ENCODE peak calls at places on chromosome 5, in five cellular contexts. K is A549; S is left ventricle myocardium inferior; Y is mammary epithelial cell; U is CD4-positive, alpha-beta memory T cell. H is an unnamed sample.

GRCh38 chr5:172455087-172455381 is 709 bp upstream of the SH3PXD2B start:
- DNase-seq in K (no peak), U (no peak), Y (no peak), S (no peak), H (no peak)

GRCh38 chr5:78530342-78531096 is 118.1 kb downstream of the LHFPL2 start:
- DNase-seq in K (peak; percentile 75), Y (peak; percentile 96), U (no peak), S (no peak), H (no peak)

GRCh38 chr5:149053027-149053705 is 9.7 kb downstream of the SH3TC2 start:
- DNase-seq in Y (peak; percentile 65), S (no peak), K (no peak), U (no peak), H (no peak)

GRCh38 chr5:111857633-111858032 is 100.6 kb upstream of the NREP start:
- DNase-seq in K (no peak), S (no peak), Y (no peak), U (no peak), H (no peak)

GRCh38 chr5:171494452-171495121 is 75.1 kb downstream of the FGF18 start:
- DNase-seq in Y (no peak), S (peak; percentile 78), U (no peak), K (peak; percentile 17), H (peak; percentile 95)

GRCh38 chr5:154287136-154287535 is 96.6 kb downstream of the GALNT10 start:
- DNase-seq in Y (no peak), S (no peak), U (no peak), K (peak; percentile 88), H (peak; percentile 56)

GRCh38 chr5:175750476-175751080 is 92.7 kb downstream of the HRH2 start:
- DNase-seq in Y (no peak), S (no peak), U (no peak), K (no peak), H (no peak)

GRCh38 chr5:10702911-10703491 is 58.0 kb downstream of the DAP start:
- DNase-seq in Y (peak; percentile 58), S (no peak), U (no peak), K (no peak), H (no peak)

GRCh38 chr5:78367318-78367991 is 7.0 kb downstream of the SCAMP1 start:
- DNase-seq in S (no peak), K (peak; percentile 13), Y (no peak), U (no peak), H (no peak)

GRCh38 chr5:180222056-180222455 is 13.0 kb upstream of the RASGEF1C start:
- DNase-seq in K (no peak), U (no peak), S (no peak), Y (no peak), H (no peak)

GRCh38 chr5:159768243-159768642 is 148.0 kb upstream of the ADRA1B start:
- DNase-seq in U (no peak), K (no peak), S (no peak), Y (no peak), H (no peak)

GRCh38 chr5:87944553-87945320 is 323.9 kb downstream of the TMEM161B start:
- DNase-seq in S (peak; percentile 34), U (no peak), Y (no peak), K (no peak), H (peak; percentile 61)

GRCh38 chr5:10338996-10339903 is 14.2 kb upstream of the MARCHF6 start:
- DNase-seq in Y (no peak), K (no peak), U (no peak), S (no peak), H (no peak)

GRCh38 chr5:154356256-154356655 is 89.5 kb upstream of the SAP30L start:
- DNase-seq in S (no peak), Y (peak; percentile 32), U (no peak), K (peak; percentile 23), H (no peak)

GRCh38 chr5:54222336-54222735 is 88.0 kb downstream of the ARL15 start:
- DNase-seq in K (peak; percentile 4), Y (no peak), U (no peak), S (no peak), H (no peak)

GRCh38 chr5:77568555-77568954 is 70.0 kb downstream of the OTP start:
- DNase-seq in U (no peak), Y (no peak), K (no peak), S (no peak), H (no peak)

GRCh38 chr5:32473072-32473471 is 28.5 kb upstream of the ZFR start:
- DNase-seq in Y (no peak), U (no peak), S (no peak), K (no peak), H (no peak)

GRCh38 chr5:68167195-68167651 is 48.3 kb upstream of the PIK3R1 start:
- DNase-seq in K (no peak), S (no peak), U (no peak), Y (no peak), H (no peak)

GRCh38 chr5:34927785-34928184 is 1.6 kb upstream of the DNAJC21 start:
- DNase-seq in Y (no peak), K (no peak), U (no peak), S (no peak), H (no peak)

GRCh38 chr5:149917073-149917676 is 27.4 kb downstream of the PDE6A start:
- DNase-seq in U (no peak), K (no peak), Y (peak; percentile 20), S (no peak), H (no peak)

GRCh38 chr5:113806250-113806649 is 292.8 kb downstream of the YTHDC2 start:
- DNase-seq in Y (peak; percentile 17), U (no peak), K (no peak), S (no peak), H (no peak)

GRCh38 chr5:86757824-86758223 is 140.1 kb downstream of the COX7C start:
- DNase-seq in K (no peak), U (no peak), S (no peak), Y (peak; percentile 2), H (no peak)

GRCh38 chr5:9209846-9210547 is 335.9 kb downstream of the SEMA5A start:
- DNase-seq in S (no peak), K (no peak), Y (peak; percentile 73), U (no peak), H (no peak)

GRCh38 chr5:119274024-119274766 is 81.6 kb upstream of the TNFAIP8 start:
- DNase-seq in S (no peak), K (peak; percentile 55), U (no peak), Y (peak; percentile 89), H (no peak)

GRCh38 chr5:76174101-76174500 is 90.9 kb downstream of the SV2C start:
- DNase-seq in S (no peak), Y (no peak), U (no peak), K (no peak), H (no peak)

GRCh38 chr5:76178913-76179312 is 95.7 kb downstream of the SV2C start:
- DNase-seq in S (no peak), U (no peak), Y (no peak), K (no peak), H (no peak)

GRCh38 chr5:76175821-76176403 is 92.7 kb downstream of the SV2C start:
- DNase-seq in U (peak; percentile 30), Y (no peak), S (no peak), K (no peak), H (no peak)

GRCh38 chr5:76177974-76178373 is 94.8 kb downstream of the SV2C start:
- DNase-seq in Y (no peak), U (no peak), K (no peak), S (no peak), H (no peak)

DNA sequence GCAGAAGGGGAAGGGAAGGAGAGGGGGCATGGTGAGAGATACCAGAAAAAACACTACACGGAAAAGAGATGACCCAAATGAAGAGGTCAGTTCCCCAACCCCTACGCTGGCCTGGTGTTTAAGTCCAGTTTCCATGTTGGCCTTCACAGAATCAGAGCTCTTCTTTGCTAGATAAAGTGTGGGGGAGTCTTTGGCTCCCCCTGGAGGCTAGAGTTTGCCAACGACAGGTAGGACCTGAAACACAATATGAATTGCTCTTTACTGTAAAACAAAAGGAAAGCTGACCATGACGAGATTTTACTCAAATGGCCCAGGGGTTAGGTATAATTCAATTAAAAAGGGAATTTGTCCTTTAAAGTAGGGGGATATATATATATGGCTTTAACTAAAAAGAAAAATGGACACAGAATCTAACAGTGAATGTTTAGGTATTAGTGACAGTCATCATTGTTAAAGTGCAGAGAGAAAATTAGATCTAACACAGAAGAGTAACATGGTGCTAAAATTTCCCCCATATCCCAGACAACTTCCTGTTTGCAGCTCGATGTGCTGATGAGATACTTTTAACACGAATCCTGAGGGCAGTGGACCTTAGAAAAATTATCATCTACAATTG is 92.0 kb downstream of the SV2C start:
- DNase-seq in S (no peak), Y (peak; percentile 34), K (peak; percentile 59), U (peak; percentile 48), H (peak; percentile 59)
- H3K4me3 ChIP-seq in S (no peak overlapping the region), Y (no peak overlapping the region), K (no peak overlapping the region), U (peak overlapping the region; percentile 3), H (no peak overlapping the region)

DNA sequence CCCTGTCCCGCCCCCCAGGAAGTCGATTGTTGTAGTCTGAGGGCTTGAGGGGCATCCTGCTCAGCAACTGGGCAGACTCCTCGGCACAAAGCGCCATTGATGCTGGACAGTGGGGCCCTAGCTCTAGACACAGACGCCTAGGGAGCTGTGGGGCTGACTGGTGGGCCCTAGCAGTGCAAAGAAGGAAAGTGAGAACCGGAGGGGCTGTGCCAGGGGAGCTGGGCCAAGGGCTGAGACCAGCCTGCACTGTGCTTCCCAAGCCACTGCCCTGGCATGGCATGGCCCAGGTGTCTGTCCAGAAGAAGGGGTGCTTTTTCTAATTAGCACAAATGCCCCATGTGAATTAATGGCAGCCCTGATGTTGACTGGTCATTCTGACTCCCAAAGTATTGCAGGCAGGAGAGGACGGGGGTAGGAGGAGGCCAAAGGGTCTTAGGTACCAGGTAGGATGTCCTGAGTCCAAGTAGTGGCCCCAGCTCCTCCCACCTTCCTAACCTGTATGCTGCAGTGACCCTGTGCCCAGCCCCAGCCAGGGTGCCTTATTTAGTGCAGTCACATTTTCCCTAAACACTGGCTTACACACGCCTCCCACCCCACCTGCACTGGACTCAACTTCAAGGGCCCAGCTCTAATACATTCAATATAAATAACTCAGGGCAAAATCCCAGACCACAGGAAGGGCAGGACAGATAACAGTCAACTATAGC is 15.9 kb downstream of the TCF7 start:
- DNase-seq in U (no peak), Y (no peak), K (no peak), S (no peak), H (no peak)
- H3K4me1 ChIP-seq in U (peaks cover 100% of the 10 kb centered on the region), Y (peaks cover 31% of the 10 kb centered on the region), K (peaks cover 9% of the 10 kb centered on the region), S (peaks cover 58% of the 10 kb centered on the region), H (peaks cover 7% of the 10 kb centered on the region)

GRCh38 chr5:67045816-67046740 is 150.5 kb downstream of the CD180 start:
- DNase-seq in Y (no peak), U (no peak), K (no peak), S (no peak), H (no peak)
- H3K27ac ChIP-seq in Y (no peak overlapping the region), U (no peak overlapping the region), K (no peak overlapping the region), S (peak overlapping the region; percentile 71), H (peak overlapping the region; percentile 34)

DNA sequence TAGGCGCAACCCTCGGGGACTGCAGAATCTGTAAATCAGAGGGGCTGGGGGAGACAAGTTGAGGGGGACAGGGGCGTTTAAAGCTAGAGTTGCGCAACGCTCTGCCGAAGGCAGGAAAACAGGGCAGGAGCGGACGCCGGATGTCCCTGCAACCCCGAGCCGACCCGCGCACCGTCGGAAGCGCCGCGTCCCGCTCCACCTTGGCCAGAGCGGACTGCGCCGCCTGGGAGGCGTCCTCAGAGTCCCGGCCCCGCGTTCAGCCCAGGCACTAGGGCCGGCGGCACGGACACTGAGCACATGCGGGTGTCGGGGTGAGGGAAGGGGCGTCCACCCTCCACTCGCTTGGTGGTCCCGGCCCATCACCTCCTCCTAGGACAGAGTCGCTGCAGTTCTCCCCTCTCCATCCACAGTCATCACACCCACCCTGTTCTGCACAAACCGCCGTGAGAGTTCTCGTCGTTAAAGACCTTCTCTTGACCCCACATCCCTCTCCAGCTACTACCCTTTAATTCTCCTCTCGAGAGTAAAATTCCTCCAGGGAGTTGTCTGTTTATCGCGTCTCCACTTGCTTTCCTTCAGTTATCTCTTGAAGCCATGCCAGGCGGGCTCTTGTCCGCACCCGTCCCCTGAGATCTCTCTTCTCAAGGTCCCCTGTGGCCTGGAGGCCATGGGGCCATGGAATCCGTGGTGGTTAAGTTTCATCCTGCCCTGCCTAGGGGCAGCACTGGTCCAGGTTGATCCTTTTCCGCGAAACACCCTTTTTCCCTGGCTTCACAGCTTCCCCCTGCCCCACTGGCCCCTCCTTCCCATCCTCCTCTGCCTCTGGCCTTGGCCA is 826 bp upstream of the PDLIM7 start:
- DNase-seq in K (no peak), Y (peak; percentile 23), S (peak; percentile 56), U (no peak), H (peak; percentile 67)
- H3K4me3 ChIP-seq in K (peak overlapping the region; percentile 63), Y (peak overlapping the region; percentile 42), S (peak overlapping the region; percentile 96), U (peak overlapping the region; percentile 75), H (peak overlapping the region; percentile 24)